ENCODE peak calls at places on chromosomes 12 and 14, in eight cellular contexts. L is Peyer's patch; G is epithelial cell of proximal tubule; E is heart left ventricle; P is progenitor cell of endocrine pancreas; K is activated CD8-positive, alpha-beta T cell treated with anti-CD3 and anti-CD28 coated beads for 36 hours; O is HepG2; M is lower lobe of right lung. Z is an unnamed sample.

GRCh38 chr14:35384386-35385041 is 20.0 kb downstream of the NFKBIA start:
- DNase-seq in O (peak), M (no peak), P (no peak), G (peak), K (no peak), E (peak), L (peak), Z (no peak)

GRCh38 chr14:37246427-37246829 is 48.7 kb downstream of the MIPOL1 start:
- DNase-seq in P (no peak), O (peak), M (no peak), E (no peak), K (no peak), G (peak), L (no peak), Z (no peak)

GRCh38 chr12:9276990-9277389 is 68.8 kb upstream of the PZP start:
- DNase-seq in K (no peak), P (no peak), E (no peak), G (no peak), O (no peak), M (no peak), L (no peak), Z (no peak)

GRCh38 chr14:76480426-76480825 is 104.5 kb downstream of the ESRRB start:
- DNase-seq in P (no peak), O (no peak), K (no peak), E (no peak), G (no peak), L (no peak), M (no peak), Z (no peak)

GRCh38 chr12:60070541-60070940 is 474.7 kb downstream of the SLC16A7 start:
- DNase-seq in P (no peak), G (no peak), M (no peak), L (no peak), E (no peak), O (no peak), K (no peak), Z (no peak)

GRCh38 chr12:46214668-46215429 is 54.0 kb downstream of the SLC38A1 start:
- DNase-seq in O (no peak), K (peak), M (no peak), L (no peak), G (no peak), P (no peak), E (no peak), Z (no peak)

GRCh38 chr12:127108360-127109215 is 1158.4 kb upstream of the TMEM132C start:
- DNase-seq in L (no peak), E (no peak), G (no peak), O (peak), M (peak), K (peak), P (peak), Z (no peak)

GRCh38 chr12:104859144-104859543 is 98.9 kb downstream of the SLC41A2 start:
- DNase-seq in K (no peak), E (no peak), P (no peak), L (no peak), M (no peak), O (no peak), G (peak), Z (no peak)

GRCh38 chr12:13390381-13390856 is 193.9 kb downstream of the EMP1 start:
- DNase-seq in M (peak), L (peak), O (no peak), G (peak), P (peak), K (no peak), E (peak), Z (no peak)

GRCh38 chr12:51788876-51789275 is 59.6 kb downstream of the FIGNL2 start:
- DNase-seq in E (no peak), M (no peak), L (no peak), P (no peak), O (no peak), K (no peak), G (peak), Z (no peak)

GRCh38 chr12:116924558-116925453 is 14.1 kb downstream of the FBXW8 start:
- DNase-seq in M (no peak), G (no peak), E (no peak), P (no peak), L (no peak), K (peak), O (peak), Z (no peak)

GRCh38 chr12:64332938-64333337 is 57.6 kb downstream of the C12orf56 start:
- DNase-seq in O (no peak), L (no peak), K (no peak), M (no peak), P (no peak), E (no peak), G (no peak), Z (no peak)

GRCh38 chr12:1851126-1851791 is 30.9 kb downstream of the LRTM2 start:
- DNase-seq in P (no peak), E (no peak), M (no peak), G (no peak), O (no peak), K (no peak), L (no peak), Z (no peak)

GRCh38 chr12:57475271-57476161 is 4.2 kb downstream of the ARHGAP9 start:
- DNase-seq in G (no peak), M (no peak), P (no peak), O (no peak), E (no peak), K (peak), L (peak), Z (peak)

GRCh38 chr14:93234798-93235197 is 27.7 kb downstream of the UBR7 start:
- DNase-seq in K (no peak), L (no peak), P (no peak), E (no peak), M (no peak), G (peak), O (no peak), Z (no peak)

GRCh38 chr14:73786942-73787759 is 64.5 kb upstream of the PTGR2 start:
- DNase-seq in L (peak), M (peak), G (no peak), E (peak), O (no peak), P (peak), K (peak), Z (peak)

GRCh38 chr12:4821000-4821399 is 88.7 kb upstream of the KCNA1 start:
- DNase-seq in L (no peak), E (no peak), G (no peak), P (no peak), K (no peak), M (no peak), O (no peak), Z (no peak)

GRCh38 chr12:51752490-51752889 is 96.0 kb downstream of the FIGNL2 start:
- DNase-seq in P (no peak), M (peak), L (no peak), O (no peak), K (no peak), G (peak), E (peak), Z (no peak)

GRCh38 chr12:107014050-107014449 is 27.1 kb upstream of the MTERF2 start:
- DNase-seq in L (no peak), E (no peak), P (no peak), K (no peak), O (peak), M (no peak), G (no peak), Z (no peak)

GRCh38 chr12:118098911-118099671 is 4.7 kb downstream of the VSIG10 start:
- DNase-seq in M (no peak), O (no peak), P (no peak), K (no peak), L (peak), E (no peak), G (no peak), Z (no peak)

GRCh38 chr14:68512088-68512487 is 280.8 kb downstream of the ZFP36L1 start:
- DNase-seq in K (no peak), O (no peak), L (no peak), P (no peak), E (no peak), G (no peak), M (no peak), Z (no peak)

GRCh38 chr12:114687802-114688201 is 3.8 kb upstream of the TBX3 start:
- DNase-seq in G (no peak), L (no peak), E (no peak), P (no peak), O (no peak), K (no peak), M (no peak), Z (no peak)

GRCh38 chr12:88814789-88815188 is 234.5 kb upstream of the KITLG start:
- DNase-seq in G (no peak), M (no peak), P (no peak), O (no peak), L (no peak), E (no peak), K (no peak), Z (no peak)

GRCh38 chr12:129049917-129050316 is 196.6 kb downstream of the GLT1D1 start:
- DNase-seq in E (no peak), P (peak), M (no peak), O (no peak), K (no peak), L (no peak), G (no peak), Z (no peak)

GRCh38 chr14:64208981-64209380 is 85.2 kb downstream of the ESR2 start:
- DNase-seq in G (no peak), O (no peak), M (no peak), E (no peak), K (no peak), L (no peak), P (no peak), Z (no peak)

GRCh38 chr12:44748950-44749468 is 127.1 kb downstream of the NELL2 start:
- DNase-seq in P (no peak), K (no peak), G (no peak), E (no peak), L (no peak), O (no peak), M (no peak), Z (no peak)

GRCh38 chr14:104536942-104537612 is 42.5 kb upstream of the C14orf180 start:
- DNase-seq in E (no peak), L (peak), K (no peak), O (no peak), G (no peak), M (peak), P (no peak), Z (no peak)

GRCh38 chr12:132955094-132955932 is 793 bp downstream of the ZNF605 start:
- DNase-seq in L (no peak), G (no peak), M (no peak), E (no peak), P (no peak), K (peak), O (peak), Z (peak)

GRCh38 chr14:105709281-105710118 is 183.1 kb downstream of the TMEM121 start:
- DNase-seq in M (no peak), E (peak), P (no peak), L (no peak), K (no peak), G (no peak), O (no peak), Z (no peak)

GRCh38 chr12:106108187-106108816 is 30.5 kb downstream of the NUAK1 start:
- DNase-seq in O (no peak), M (no peak), L (no peak), P (no peak), K (no peak), E (no peak), G (no peak), Z (no peak)

GRCh38 chr14:90545966-90546751 is 149.3 kb downstream of the CALM1 start:
- DNase-seq in E (peak), L (peak), M (peak), O (no peak), P (no peak), G (no peak), K (no peak), Z (no peak)

GRCh38 chr12:96889273-96889933 is 17.7 kb upstream of the NEDD1 start:
- DNase-seq in M (no peak), O (no peak), P (no peak), E (no peak), K (no peak), L (no peak), G (peak), Z (no peak)

GRCh38 chr14:73253721-73254120 is 16.4 kb downstream of the PAPLN start:
- DNase-seq in K (no peak), P (no peak), L (peak), G (no peak), O (no peak), M (no peak), E (no peak), Z (no peak)

GRCh38 chr12:98646165-98646764 is 1.2 kb downstream of the APAF1 start:
- DNase-seq in P (no peak), O (peak), L (no peak), E (no peak), K (no peak), M (no peak), G (no peak), Z (no peak)

GRCh38 chr14:68140111-68140741 is 320.6 kb downstream of the RAD51B start:
- DNase-seq in P (no peak), K (no peak), M (no peak), G (peak), E (no peak), L (no peak), O (peak), Z (peak)

GRCh38 chr14:95183532-95184412 is 26.4 kb upstream of the DICER1 start:
- DNase-seq in L (no peak), G (peak), M (no peak), O (no peak), P (no peak), E (no peak), K (no peak), Z (no peak)

DNA sequence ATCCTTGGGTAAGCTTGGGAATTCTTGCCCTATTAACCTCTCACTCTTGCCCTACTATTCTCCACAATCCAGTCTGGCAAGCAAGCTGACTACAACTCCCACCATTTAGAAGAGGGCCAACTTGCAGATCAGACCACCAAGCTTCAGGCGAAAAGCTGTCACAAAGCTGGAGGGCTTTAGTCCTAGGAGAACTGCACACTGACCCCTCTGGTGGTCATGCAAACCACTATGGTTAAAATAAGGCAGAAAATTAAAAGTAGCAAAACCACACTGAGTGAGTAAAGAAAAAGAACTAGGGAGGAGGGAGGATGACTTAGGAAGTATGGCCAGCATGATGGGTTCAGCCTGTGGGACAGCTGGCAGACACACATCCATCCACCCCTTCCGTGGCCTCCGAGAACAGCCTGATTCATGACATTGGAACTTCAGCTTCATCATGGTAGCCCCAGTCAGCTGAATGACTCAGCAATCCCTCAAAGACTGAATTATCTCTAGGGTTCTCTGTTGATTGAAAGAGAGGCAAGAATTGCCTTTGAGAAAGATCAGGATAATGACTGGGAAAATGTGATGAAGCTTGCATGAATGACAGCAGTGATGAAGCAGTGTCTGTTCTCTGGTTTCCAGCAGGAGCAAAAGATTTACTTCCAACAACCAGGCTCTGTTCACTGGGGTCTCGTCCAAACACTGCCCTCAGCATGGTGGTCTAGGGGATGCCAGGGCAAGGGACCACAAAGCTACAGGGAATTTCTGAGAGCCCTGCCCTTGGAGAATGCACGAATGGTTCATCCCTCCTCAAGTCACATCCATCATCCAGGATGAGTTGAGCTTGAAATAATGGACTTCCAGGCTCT is 24.4 kb downstream of the PITPNM2 start:
- DNase-seq in P (no peak), M (no peak), L (no peak), K (no peak), O (peak), G (no peak), E (no peak), Z (no peak)
- TF ChIP-seq CTCF in P (no peak), M (no peak), L (no peak), K (no peak), O (no peak), G (peak), E (no peak), Z (no peak)

DNA sequence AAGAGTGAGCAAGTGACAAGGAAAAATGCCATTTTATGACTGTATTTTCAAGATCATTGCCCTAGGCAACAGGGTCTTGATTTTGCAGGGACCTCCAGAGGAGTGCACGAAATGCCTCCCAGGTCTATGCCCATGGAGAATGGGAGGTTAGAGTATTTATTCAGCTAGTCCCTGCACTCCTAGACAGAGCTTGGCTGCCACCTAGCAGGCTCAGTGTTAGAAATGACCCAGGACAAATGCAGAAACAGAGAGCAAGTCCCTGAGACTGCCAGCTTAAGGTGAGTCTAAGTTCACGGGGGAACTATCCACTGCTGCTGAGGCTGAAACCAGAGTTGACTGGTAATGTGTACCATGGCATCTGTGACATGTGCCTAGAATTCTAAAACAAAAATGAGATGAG is 506.4 kb downstream of the MED13L start:
- DNase-seq in P (no peak), M (no peak), G (no peak), L (peak), K (no peak), E (no peak), O (peak), Z (peak)
- TF ChIP-seq CTCF in P (peak), M (no peak), G (peak), L (peak), K (no peak), E (peak), O (peak), Z (no peak)

GRCh38 chr12:56080556-56081138 is 682 bp downstream of the ERBB3 start:
- DNase-seq in O (peak), M (peak), E (no peak), G (no peak), L (peak), P (peak), K (peak), Z (no peak)
- TF ChIP-seq CTCF in O (peak), M (no peak), E (no peak), G (peak), L (no peak), P (peak), K (no peak), Z (no peak)

GRCh38 chr14:21233457-21234076 is 35.7 kb downstream of the HNRNPC start:
- DNase-seq in G (no peak), E (no peak), K (no peak), O (peak), L (no peak), P (no peak), M (no peak), Z (peak)
- TF ChIP-seq CTCF in G (peak), E (no peak), K (peak), O (peak), L (peak), P (peak), M (no peak), Z (no peak)

DNA sequence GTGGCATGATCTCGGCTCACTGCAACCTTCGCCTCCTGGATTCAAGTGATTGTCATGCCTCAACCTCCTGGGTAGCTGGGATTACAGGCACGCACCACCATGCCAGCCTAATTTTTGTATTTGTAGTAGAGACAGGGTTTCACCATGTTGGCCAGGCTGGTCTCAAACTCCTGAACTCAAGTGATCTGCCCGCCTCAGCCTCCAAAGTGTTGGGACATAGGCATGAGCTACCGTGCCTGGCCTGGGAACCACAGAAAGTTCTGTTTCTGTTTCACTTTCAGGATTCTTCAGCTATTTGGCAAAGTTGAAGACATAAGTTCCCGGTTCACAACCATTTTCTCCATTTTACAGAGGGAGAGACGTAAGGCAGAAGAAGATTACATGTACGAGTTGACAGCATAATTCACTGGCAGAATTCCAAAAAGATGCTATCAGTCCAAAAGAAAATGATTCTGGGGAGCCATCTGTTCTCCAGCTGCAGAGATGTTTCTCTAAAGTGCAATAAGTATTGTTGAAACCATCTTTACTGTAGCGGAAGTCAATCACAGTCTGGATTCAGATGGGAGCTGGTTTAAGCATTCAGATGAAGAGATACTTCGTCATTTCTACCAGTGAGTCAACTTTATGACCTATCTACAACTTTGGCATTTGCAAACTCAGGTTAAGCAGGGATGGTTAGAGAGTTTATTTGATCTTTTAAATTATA is 8.1 kb upstream of the RNF34 start:
- DNase-seq in O (no peak), P (no peak), G (no peak), K (peak), L (no peak), E (no peak), M (peak), Z (no peak)
- TF ChIP-seq CTCF in O (no peak), P (no peak), G (no peak), K (no peak), L (no peak), E (no peak), M (no peak), Z (no peak)

DNA sequence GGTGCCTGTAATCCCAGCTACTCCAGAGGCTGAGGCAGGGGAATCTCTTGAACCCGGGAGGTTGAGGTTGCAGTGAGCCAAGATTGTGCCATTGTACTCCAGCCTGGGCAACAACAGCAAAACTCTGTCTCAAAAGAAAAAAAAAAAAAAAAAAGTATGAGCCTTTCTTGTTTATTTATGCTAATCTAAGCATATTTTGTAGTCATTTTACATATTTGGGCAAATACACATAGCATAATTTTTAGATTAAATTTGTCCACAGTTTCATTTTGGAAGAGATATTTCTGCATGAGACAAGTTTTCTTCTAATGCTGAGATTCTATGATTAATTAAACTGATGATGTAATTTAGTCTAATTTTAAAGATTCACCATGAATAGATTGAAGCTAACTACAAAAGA is 494.4 kb downstream of the TMTC2 start:
- DNase-seq in P (no peak), O (no peak), G (no peak), M (no peak), L (no peak), E (no peak), K (no peak), Z (no peak)
- TF ChIP-seq CTCF in P (no peak), O (no peak), G (no peak), M (no peak), L (no peak), E (no peak), K (no peak), Z (no peak)

Z was measured in endothelial cell.